ENCODE peak calls at places on chromosomes 1 and 21, in seven cellular contexts. One of them, this sample, is unnamed.
A peak's percentile ranks its signal among the peaks of the same experiment; 100 is the strongest.

GRCh38 chr21:33975548-33976081 is 60.0 kb upstream of the ATP5PO start:
- DNase-seq in HEK293T: no peak
- DNase-seq in SHP77 treated with DMSO at 0.1 percent for 48 hours: no peak
- DNase-seq in NCI-H460: no peak
- DNase-seq in CD8-positive, alpha-beta memory T cell: peak; percentile 83
- DNase-seq in T follicular helper cell: no peak
- DNase-seq in OCI-M1: peak; percentile 90
- DNase-seq in this sample: no peak

GRCh38 chr21:38299651-38300050 is 42.9 kb downstream of the KCNJ15 start:
- DNase-seq in HEK293T: no peak
- DNase-seq in SHP77 treated with DMSO at 0.1 percent for 48 hours: no peak
- DNase-seq in NCI-H460: no peak
- DNase-seq in CD8-positive, alpha-beta memory T cell: no peak
- DNase-seq in T follicular helper cell: no peak
- DNase-seq in OCI-M1: no peak
- DNase-seq in this sample: no peak

GRCh38 chr1:33147997-33148314 is 33.9 kb downstream of the TRIM62 start:
- DNase-seq in HEK293T: peak; percentile 71
- DNase-seq in SHP77 treated with DMSO at 0.1 percent for 48 hours: no peak
- DNase-seq in NCI-H460: no peak
- DNase-seq in CD8-positive, alpha-beta memory T cell: no peak
- DNase-seq in T follicular helper cell: no peak
- DNase-seq in OCI-M1: peak; percentile 49
- DNase-seq in this sample: no peak

GRCh38 chr1:211965108-211965805 is 70.1 kb downstream of the INTS7 start:
- DNase-seq in HEK293T: no peak
- DNase-seq in SHP77 treated with DMSO at 0.1 percent for 48 hours: no peak
- DNase-seq in NCI-H460: no peak
- DNase-seq in CD8-positive, alpha-beta memory T cell: no peak
- DNase-seq in T follicular helper cell: no peak
- DNase-seq in OCI-M1: peak; percentile 32
- DNase-seq in this sample: no peak

GRCh38 chr1:83077411-83077810 is 921.5 kb downstream of the TTLL7 start:
- DNase-seq in HEK293T: no peak
- DNase-seq in SHP77 treated with DMSO at 0.1 percent for 48 hours: no peak
- DNase-seq in NCI-H460: no peak
- DNase-seq in CD8-positive, alpha-beta memory T cell: no peak
- DNase-seq in T follicular helper cell: no peak
- DNase-seq in OCI-M1: no peak
- DNase-seq in this sample: no peak

GRCh38 chr1:32627596-32628162 is 22.7 kb downstream of the ZBTB8OS start:
- DNase-seq in HEK293T: no peak
- DNase-seq in SHP77 treated with DMSO at 0.1 percent for 48 hours: no peak
- DNase-seq in NCI-H460: no peak
- DNase-seq in CD8-positive, alpha-beta memory T cell: no peak
- DNase-seq in T follicular helper cell: no peak
- DNase-seq in OCI-M1: no peak
- DNase-seq in this sample: no peak

GRCh38 chr1:159867322-159868064 is 5.0 kb upstream of the VSIG8 start:
- DNase-seq in HEK293T: no peak
- DNase-seq in SHP77 treated with DMSO at 0.1 percent for 48 hours: peak; percentile 92
- DNase-seq in NCI-H460: no peak
- DNase-seq in CD8-positive, alpha-beta memory T cell: no peak
- DNase-seq in T follicular helper cell: no peak
- DNase-seq in OCI-M1: no peak
- DNase-seq in this sample: no peak

GRCh38 chr1:220186752-220187151 is 85.5 kb downstream of the RAB3GAP2 start:
- DNase-seq in HEK293T: no peak
- DNase-seq in SHP77 treated with DMSO at 0.1 percent for 48 hours: no peak
- DNase-seq in NCI-H460: no peak
- DNase-seq in CD8-positive, alpha-beta memory T cell: no peak
- DNase-seq in T follicular helper cell: no peak
- DNase-seq in OCI-M1: no peak
- DNase-seq in this sample: no peak